ENCODE peak calls at places on chromosome 3, in nine cellular contexts. I, N, U, W, P, T, G, A and X are unnamed samples.

GRCh38 chr3:37862712-37863551 is 1.3 kb downstream of the CTDSPL start:
- DNase-seq in I (no peak), N (no peak), U (no peak), W (peak; percentile 62), P (no peak), T (peak; percentile 74), G (no peak), A (no peak), X (peak; percentile 39)

GRCh38 chr3:25664066-25664809 is 469 bp downstream of the TOP2B start:
- DNase-seq in I (peak; percentile 57), N (peak; percentile 35), U (peak; percentile 59), W (peak; percentile 76), P (peak; percentile 89), T (peak; percentile 52), G (peak; percentile 52), A (peak; percentile 62), X (peak; percentile 38)

GRCh38 chr3:27591811-27592210 is 107.6 kb upstream of the SLC4A7 start:
- DNase-seq in I (no peak), N (no peak), U (no peak), W (no peak), P (no peak), T (no peak), G (no peak), A (no peak), X (no peak)

GRCh38 chr3:133644768-133645167 is 17.0 kb downstream of the TOPBP1 start:
- DNase-seq in I (no peak), N (no peak), U (no peak), W (no peak), P (no peak), T (peak; percentile 94), G (no peak), A (no peak), X (no peak)

GRCh38 chr3:46907960-46908293 is 30.4 kb downstream of the PTH1R start:
- DNase-seq in I (no peak), N (no peak), U (no peak), W (no peak), P (no peak), T (no peak), G (no peak), A (no peak), X (no peak)

GRCh38 chr3:188948658-188949400 is 222.9 kb upstream of the TPRG1 start:
- DNase-seq in I (peak; percentile 17), N (no peak), U (no peak), W (peak; percentile 76), P (no peak), T (peak; percentile 100), G (no peak), A (no peak), X (peak; percentile 29)

GRCh38 chr3:177463863-177464262 is 266.6 kb upstream of the TBL1XR1 start:
- DNase-seq in I (no peak), N (no peak), U (no peak), W (no peak), P (no peak), T (peak; percentile 82), G (no peak), A (no peak), X (no peak)

GRCh38 chr3:143190101-143190500 is 70.5 kb downstream of the CHST2 start:
- DNase-seq in I (no peak), N (no peak), U (no peak), W (no peak), P (no peak), T (no peak), G (no peak), A (no peak), X (no peak)

GRCh38 chr3:23314981-23315805 is 112.1 kb downstream of the UBE2E2 start:
- DNase-seq in I (no peak), N (no peak), U (no peak), W (no peak), P (no peak), T (peak; percentile 29), G (no peak), A (no peak), X (no peak)

GRCh38 chr3:86794336-86795065 is 196.4 kb downstream of the VGLL3 start:
- DNase-seq in I (no peak), N (no peak), U (no peak), W (no peak), P (no peak), T (peak; percentile 35), G (no peak), A (no peak), X (no peak)

GRCh38 chr3:99637041-99637380 is 1.4 kb upstream of the COL8A1 start:
- DNase-seq in I (no peak), N (no peak), U (no peak), W (no peak), P (no peak), T (peak; percentile 89), G (no peak), A (no peak), X (no peak)

GRCh38 chr3:52682016-52682415 is 3.7 kb downstream of the PBRM1 start:
- DNase-seq in I (no peak), N (no peak), U (no peak), W (peak; percentile 56), P (no peak), T (peak; percentile 78), G (no peak), A (no peak), X (no peak)

GRCh38 chr3:128273116-128273840 is 120.0 kb downstream of the EEFSEC start:
- DNase-seq in I (no peak), N (no peak), U (no peak), W (no peak), P (no peak), T (no peak), G (no peak), A (no peak), X (peak; percentile 42)

GRCh38 chr3:23312866-23313265 is 109.7 kb downstream of the UBE2E2 start:
- DNase-seq in I (no peak), N (no peak), U (no peak), W (peak; percentile 23), P (no peak), T (peak; percentile 78), G (no peak), A (no peak), X (no peak)

GRCh38 chr3:87488725-87489124 is 212.3 kb upstream of the POU1F1 start:
- DNase-seq in I (no peak), N (no peak), U (no peak), W (peak; percentile 11), P (no peak), T (no peak), G (no peak), A (no peak), X (no peak)

GRCh38 chr3:119627461-119627860 is 29.8 kb downstream of the PLA1A start:
- DNase-seq in I (no peak), N (no peak), U (no peak), W (no peak), P (no peak), T (no peak), G (no peak), A (no peak), X (no peak)

GRCh38 chr3:131705558-131706051 is 202.8 kb upstream of the MRPL3 start:
- DNase-seq in I (no peak), N (no peak), U (no peak), W (no peak), P (no peak), T (no peak), G (no peak), A (no peak), X (no peak)

GRCh38 chr3:9183011-9183410 is 66.4 kb downstream of the SRGAP3 start:
- DNase-seq in I (no peak), N (no peak), U (no peak), W (peak; percentile 89), P (no peak), T (no peak), G (no peak), A (no peak), X (peak; percentile 64)

GRCh38 chr3:147419062-147419701 is 10.0 kb downstream of the ZIC1 start:
- DNase-seq in I (no peak), N (no peak), U (no peak), W (peak; percentile 94), P (peak; percentile 66), T (peak; percentile 49), G (no peak), A (no peak), X (peak; percentile 72)

GRCh38 chr3:73471986-73472385 is 152.8 kb downstream of the PDZRN3 start:
- DNase-seq in I (no peak), N (no peak), U (no peak), W (no peak), P (no peak), T (no peak), G (no peak), A (no peak), X (no peak)

GRCh38 chr3:184240384-184241140 is 8.2 kb downstream of the ALG3 start:
- DNase-seq in I (no peak), N (peak; percentile 92), U (no peak), W (no peak), P (no peak), T (no peak), G (no peak), A (peak; percentile 31), X (no peak)

GRCh38 chr3:149813367-149814281 is 609 bp downstream of the RNF13 start:
- DNase-seq in I (no peak), N (peak; percentile 31), U (no peak), W (peak; percentile 62), P (no peak), T (peak; percentile 52), G (peak; percentile 7), A (peak; percentile 32), X (peak; percentile 30)

GRCh38 chr3:155743616-155744015 is 1.3 kb downstream of the PLCH1 start:
- DNase-seq in I (no peak), N (no peak), U (no peak), W (no peak), P (no peak), T (no peak), G (no peak), A (no peak), X (no peak)

GRCh38 chr3:43102773-43103480 is 3.0 kb downstream of the POMGNT2 start:
- DNase-seq in I (no peak), N (no peak), U (no peak), W (no peak), P (no peak), T (no peak), G (no peak), A (no peak), X (no peak)

GRCh38 chr3:171813897-171814460 is 3.7 kb upstream of the PLD1 start:
- DNase-seq in I (no peak), N (no peak), U (no peak), W (no peak), P (no peak), T (no peak), G (no peak), A (peak; percentile 9), X (peak; percentile 53)

GRCh38 chr3:9014189-9014588 is 50.9 kb upstream of the RAD18 start:
- DNase-seq in I (no peak), N (no peak), U (no peak), W (peak; percentile 14), P (no peak), T (peak; percentile 34), G (no peak), A (no peak), X (no peak)

GRCh38 chr3:171362575-171362974 is 97.6 kb downstream of the TNIK start:
- DNase-seq in I (no peak), N (no peak), U (no peak), W (no peak), P (no peak), T (no peak), G (no peak), A (no peak), X (no peak)

GRCh38 chr3:39407259-39407629 is 724 bp downstream of the RPSA start:
- DNase-seq in I (no peak), N (no peak), U (no peak), W (no peak), P (no peak), T (peak; percentile 38), G (no peak), A (no peak), X (no peak)

GRCh38 chr3:86547697-86548096 is 443.3 kb downstream of the VGLL3 start:
- DNase-seq in I (no peak), N (no peak), U (no peak), W (no peak), P (no peak), T (no peak), G (no peak), A (no peak), X (no peak)

GRCh38 chr3:108178676-108179075 is 43.5 kb downstream of the IFT57 start:
- DNase-seq in I (no peak), N (no peak), U (no peak), W (no peak), P (no peak), T (peak; percentile 78), G (no peak), A (no peak), X (no peak)

GRCh38 chr3:181316481-181316880 is 326.9 kb upstream of the DNAJC19 start:
- DNase-seq in I (no peak), N (peak; percentile 35), U (no peak), W (no peak), P (no peak), T (peak; percentile 57), G (no peak), A (peak; percentile 13), X (no peak)